ENCODE peak calls at places on chromosomes 5 and 9, in ten cellular contexts. A, I, Q, O, K, P, E, Y, H and V are unnamed samples.

GRCh38 chr9:903886-904285 is 62.4 kb downstream of the DMRT1 start:
- DNase-seq in A (no peak), I (no peak), Q (no peak), O (no peak), K (no peak), P (no peak), E (no peak), Y (no peak), H (no peak), V (no peak)

GRCh38 chr5:126514159-126515141 is 80.6 kb downstream of the ALDH7A1 start:
- DNase-seq in A (no peak), I (no peak), Q (no peak), O (peak; percentile 60), K (no peak), P (no peak), E (no peak), Y (no peak), H (no peak), V (no peak)

GRCh38 chr5:113166285-113166684 is 189.7 kb downstream of the DCP2 start:
- DNase-seq in A (no peak), I (no peak), Q (no peak), O (no peak), K (no peak), P (no peak), E (no peak), Y (no peak), H (no peak), V (no peak)

GRCh38 chr5:177350776-177351391 is 584 bp downstream of the LMAN2 start:
- DNase-seq in A (no peak), I (no peak), Q (no peak), O (no peak), K (no peak), P (no peak), E (no peak), Y (no peak), H (no peak), V (no peak)

GRCh38 chr5:126525630-126526245 is 69.3 kb downstream of the ALDH7A1 start:
- DNase-seq in A (peak; percentile 19), I (peak; percentile 66), Q (peak; percentile 28), O (peak; percentile 84), K (peak; percentile 87), P (no peak), E (no peak), Y (peak; percentile 71), H (no peak), V (no peak)

GRCh38 chr9:93679536-93680444 is 103.4 kb downstream of the PHF2 start:
- DNase-seq in A (no peak), I (no peak), Q (no peak), O (peak; percentile 6), K (peak; percentile 64), P (no peak), E (peak; percentile 45), Y (peak; percentile 1), H (no peak), V (peak; percentile 19)

GRCh38 chr5:168364151-168364661 is 72.8 kb downstream of the WWC1 start:
- DNase-seq in A (no peak), I (no peak), Q (no peak), O (no peak), K (peak; percentile 51), P (no peak), E (no peak), Y (no peak), H (no peak), V (no peak)

GRCh38 chr5:76341935-76342334 is 61.1 kb upstream of the IQGAP2 start:
- DNase-seq in A (no peak), I (no peak), Q (no peak), O (no peak), K (no peak), P (no peak), E (no peak), Y (peak; percentile 9), H (no peak), V (no peak)

GRCh38 chr5:168822745-168823281 is 243.6 kb upstream of the PANK3 start:
- DNase-seq in A (no peak), I (no peak), Q (no peak), O (no peak), K (peak; percentile 72), P (no peak), E (no peak), Y (no peak), H (no peak), V (no peak)

GRCh38 chr5:110159202-110159601 is 469.5 kb downstream of the MAN2A1 start:
- DNase-seq in A (no peak), I (no peak), Q (no peak), O (no peak), K (no peak), P (no peak), E (no peak), Y (no peak), H (no peak), V (no peak)

GRCh38 chr5:139646111-139646510 is 2.0 kb upstream of the CXXC5 start:
- DNase-seq in A (peak; percentile 9), I (no peak), Q (no peak), O (no peak), K (peak; percentile 45), P (no peak), E (peak; percentile 43), Y (no peak), H (no peak), V (peak; percentile 24)

GRCh38 chr9:109653470-109653869 is 126.5 kb upstream of the PALM2AKAP2 start:
- DNase-seq in A (no peak), I (no peak), Q (no peak), O (no peak), K (no peak), P (no peak), E (no peak), Y (no peak), H (no peak), V (no peak)

GRCh38 chr5:143471041-143471509 is 67.6 kb upstream of the NR3C1 start:
- DNase-seq in A (no peak), I (no peak), Q (peak; percentile 28), O (no peak), K (no peak), P (no peak), E (no peak), Y (no peak), H (no peak), V (no peak)

GRCh38 chr5:54563083-54563761 is 45.7 kb downstream of the SNX18 start:
- DNase-seq in A (no peak), I (no peak), Q (no peak), O (no peak), K (no peak), P (no peak), E (no peak), Y (no peak), H (no peak), V (no peak)

GRCh38 chr9:27572566-27572917 is 739 bp downstream of the C9orf72 start:
- DNase-seq in A (peak; percentile 48), I (peak; percentile 63), Q (peak; percentile 52), O (no peak), K (no peak), P (peak; percentile 60), E (no peak), Y (peak; percentile 51), H (no peak), V (no peak)

GRCh38 chr9:92300935-92301334 is 7.4 kb upstream of the IARS1 start:
- DNase-seq in A (no peak), I (no peak), Q (no peak), O (no peak), K (no peak), P (no peak), E (no peak), Y (no peak), H (no peak), V (no peak)

GRCh38 chr9:77896269-77897245 is 135.1 kb downstream of the GNAQ start:
- DNase-seq in A (no peak), I (no peak), Q (no peak), O (no peak), K (no peak), P (no peak), E (no peak), Y (no peak), H (no peak), V (no peak)

GRCh38 chr9:85741112-85741874 is 461 bp downstream of the AGTPBP1 start:
- DNase-seq in A (peak; percentile 52), I (no peak), Q (peak; percentile 49), O (peak; percentile 30), K (peak; percentile 68), P (no peak), E (peak; percentile 89), Y (peak; percentile 15), H (peak; percentile 65), V (peak; percentile 60)

GRCh38 chr9:126925876-126926275 is 11.3 kb downstream of the RALGPS1 start:
- DNase-seq in A (no peak), I (no peak), Q (no peak), O (no peak), K (no peak), P (no peak), E (no peak), Y (no peak), H (no peak), V (no peak)

GRCh38 chr5:138491284-138491648 is 26.0 kb downstream of the EGR1 start:
- DNase-seq in A (no peak), I (no peak), Q (no peak), O (no peak), K (no peak), P (no peak), E (no peak), Y (no peak), H (no peak), V (no peak)
- H3K4me1 ChIP-seq in A (peaks cover 34% of the 10 kb centered on the region), I (peaks cover 4% of the 10 kb centered on the region), Q (peaks cover 9% of the 10 kb centered on the region), O (peaks cover 15% of the 10 kb centered on the region), K (peaks cover 40% of the 10 kb centered on the region), P (peaks cover 18% of the 10 kb centered on the region), E (peaks cover 4% of the 10 kb centered on the region), Y (peaks cover 31% of the 10 kb centered on the region), H (peaks cover 26% of the 10 kb centered on the region), V (peaks cover 7% of the 10 kb centered on the region)

GRCh38 chr9:87551692-87552303 is 54.1 kb downstream of the DAPK1 start:
- DNase-seq in A (no peak), I (no peak), Q (no peak), O (no peak), K (no peak), P (no peak), E (no peak), Y (no peak), H (no peak), V (no peak)
- H3K4me1 ChIP-seq in A (peaks cover 15% of the 10 kb centered on the region), I (no peaks in the 10 kb centered on the region), Q (peaks cover 22% of the 10 kb centered on the region), O (peaks cover 13% of the 10 kb centered on the region), K (no peaks in the 10 kb centered on the region), P (no peaks in the 10 kb centered on the region), E (peaks cover 9% of the 10 kb centered on the region), Y (no peaks in the 10 kb centered on the region), H (peaks cover 3% of the 10 kb centered on the region), V (peaks cover 34% of the 10 kb centered on the region)

GRCh38 chr9:87194471-87194870 is 247.2 kb upstream of the GAS1 start:
- DNase-seq in A (no peak), I (no peak), Q (no peak), O (no peak), K (no peak), P (no peak), E (no peak), Y (no peak), H (no peak), V (no peak)
- H3K4me1 ChIP-seq in A (no peaks in the 10 kb centered on the region), I (no peaks in the 10 kb centered on the region), Q (no peaks in the 10 kb centered on the region), O (no peaks in the 10 kb centered on the region), K (peaks cover 5% of the 10 kb centered on the region), P (no peaks in the 10 kb centered on the region), E (no peaks in the 10 kb centered on the region), Y (no peaks in the 10 kb centered on the region), H (peaks cover 7% of the 10 kb centered on the region), V (no peaks in the 10 kb centered on the region)

DNA sequence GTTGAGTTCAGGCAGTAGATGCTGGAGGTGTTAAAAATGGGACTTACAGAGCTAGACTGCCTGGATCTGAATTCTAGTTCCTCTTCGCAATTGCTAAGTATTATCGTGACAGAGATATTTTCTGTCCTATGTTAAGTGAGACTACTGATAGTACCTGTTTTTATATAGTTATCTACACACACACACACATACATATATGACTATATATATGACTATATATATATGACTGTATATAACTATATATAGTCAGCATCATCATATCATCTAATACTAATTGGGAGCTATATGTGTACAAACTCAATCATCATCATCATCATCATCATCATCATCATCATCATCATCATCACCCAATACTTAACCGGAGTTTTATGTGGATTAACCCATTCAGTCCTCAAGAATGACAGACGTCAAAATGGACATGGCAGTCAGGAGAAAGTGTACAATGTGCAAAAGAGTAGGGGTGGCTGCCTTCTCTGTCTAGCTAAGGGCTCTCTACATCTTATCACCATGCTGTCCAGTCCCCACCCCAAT is 7.3 kb downstream of the PIK3R1 start:
- DNase-seq in A (no peak), I (no peak), Q (no peak), O (no peak), K (no peak), P (no peak), E (no peak), Y (no peak), H (no peak), V (no peak)
- H3K4me1 ChIP-seq in A (peaks cover 42% of the 10 kb centered on the region), I (peaks cover 21% of the 10 kb centered on the region), Q (peaks cover 19% of the 10 kb centered on the region), O (peaks cover 14% of the 10 kb centered on the region), K (peaks cover 64% of the 10 kb centered on the region), P (peaks cover 66% of the 10 kb centered on the region), E (peaks cover 23% of the 10 kb centered on the region), Y (peaks cover 90% of the 10 kb centered on the region), H (peaks cover 3% of the 10 kb centered on the region), V (peaks cover 77% of the 10 kb centered on the region)